ENCODE peak calls at places on chromosomes 16 and 17, in four cellular contexts. K, R, S and E are unnamed samples.

GRCh38 chr16:89489731-89490385 is 503 bp downstream of the ANKRD11 start:
- DNase-seq in K (no peak), R (no peak), S (no peak), E (no peak)

GRCh38 chr17:80214012-80214877 is 5.9 kb downstream of the SGSH start:
- DNase-seq in K (no peak), R (no peak), S (no peak), E (no peak)

GRCh38 chr17:83067718-83068261 is 11.6 kb upstream of the METRNL start:
- DNase-seq in K (peak; percentile 44), R (no peak), S (no peak), E (peak; percentile 39)

GRCh38 chr16:73056911-73057310 is 9.0 kb upstream of the ZFHX3 start:
- DNase-seq in K (no peak), R (no peak), S (no peak), E (no peak)

GRCh38 chr16:87323727-87324410 is 6.7 kb upstream of the C16orf95 start:
- DNase-seq in K (no peak), R (no peak), S (no peak), E (no peak)

GRCh38 chr16:88130681-88131080 is 179.4 kb downstream of the BANP start:
- DNase-seq in K (no peak), R (no peak), S (no peak), E (no peak)

GRCh38 chr16:85514601-85515318 is 98.4 kb upstream of the GSE1 start:
- DNase-seq in K (peak; percentile 98), R (no peak), S (no peak), E (no peak)

GRCh38 chr17:2043785-2044184 is 2.0 kb downstream of the OVCA2 start:
- DNase-seq in K (peak; percentile 86), R (no peak), S (no peak), E (no peak)

GRCh38 chr16:66605177-66605999 is 884 bp downstream of the CMTM3 start:
- DNase-seq in K (peak; percentile 77), R (peak; percentile 49), S (peak; percentile 61), E (no peak)